ENCODE peak calls at places on chromosomes 12 and 14, in seven cellular contexts. One of them, this sample, is unnamed.

GRCh38 chr14:22397338-22397737 is 191.7 kb downstream of the DAD1 start:
- DNase-seq in H1: no peak
- DNase-seq in upper lobe of left lung: no peak
- DNase-seq in suprapubic skin: no peak
- DNase-seq in stomach: no peak
- DNase-seq in prostate gland: no peak
- DNase-seq in HCT116: no peak
- DNase-seq in this sample: no peak

GRCh38 chr14:87153391-87153790 is 839.6 kb downstream of the GALC start:
- DNase-seq in upper lobe of left lung: no peak
- DNase-seq in stomach: no peak
- DNase-seq in H1: no peak
- DNase-seq in HCT116: no peak
- DNase-seq in suprapubic skin: no peak
- DNase-seq in prostate gland: no peak
- DNase-seq in this sample: no peak

GRCh38 chr14:101062065-101062450 is 158.5 kb upstream of the RTL1 start:
- DNase-seq in H1: no peak
- DNase-seq in suprapubic skin: peak
- DNase-seq in HCT116: no peak
- DNase-seq in upper lobe of left lung: no peak
- DNase-seq in prostate gland: no peak
- DNase-seq in stomach: no peak
- DNase-seq in this sample: no peak

GRCh38 chr14:78746086-78746595 is 576.0 kb downstream of the NRXN3 start:
- DNase-seq in suprapubic skin: no peak
- DNase-seq in HCT116: no peak
- DNase-seq in stomach: no peak
- DNase-seq in prostate gland: no peak
- DNase-seq in H1: no peak
- DNase-seq in upper lobe of left lung: no peak
- DNase-seq in this sample: no peak

GRCh38 chr12:52918784-52919183 is 13.9 kb upstream of the KRT8 start:
- DNase-seq in upper lobe of left lung: no peak
- DNase-seq in prostate gland: no peak
- DNase-seq in stomach: no peak
- DNase-seq in suprapubic skin: no peak
- DNase-seq in H1: no peak
- DNase-seq in HCT116: no peak
- DNase-seq in this sample: no peak

GRCh38 chr12:55842681-55843429 is at the start of gene MMP19:
- DNase-seq in prostate gland: no peak
- DNase-seq in HCT116: no peak
- DNase-seq in suprapubic skin: peak
- DNase-seq in upper lobe of left lung: peak
- DNase-seq in stomach: no peak
- DNase-seq in H1: no peak
- DNase-seq in this sample: no peak

GRCh38 chr12:11014234-11014633 is 8.2 kb downstream of the TAS2R19 start:
- DNase-seq in H1: no peak
- DNase-seq in suprapubic skin: no peak
- DNase-seq in prostate gland: no peak
- DNase-seq in upper lobe of left lung: no peak
- DNase-seq in HCT116: no peak
- DNase-seq in stomach: no peak
- DNase-seq in this sample: no peak

GRCh38 chr14:44339256-44339655 is 167.8 kb downstream of the FSCB start:
- DNase-seq in upper lobe of left lung: no peak
- DNase-seq in HCT116: no peak
- DNase-seq in suprapubic skin: no peak
- DNase-seq in H1: no peak
- DNase-seq in stomach: no peak
- DNase-seq in prostate gland: no peak
- DNase-seq in this sample: no peak

GRCh38 chr12:6703631-6704030 is 3.0 kb upstream of the PIANP start:
- DNase-seq in HCT116: no peak
- DNase-seq in H1: peak
- DNase-seq in suprapubic skin: no peak
- DNase-seq in stomach: no peak
- DNase-seq in upper lobe of left lung: no peak
- DNase-seq in prostate gland: no peak
- DNase-seq in this sample: no peak

GRCh38 chr14:33682746-33683145 is 268.1 kb downstream of the EGLN3 start:
- DNase-seq in suprapubic skin: no peak
- DNase-seq in H1: no peak
- DNase-seq in HCT116: no peak
- DNase-seq in upper lobe of left lung: no peak
- DNase-seq in stomach: peak
- DNase-seq in prostate gland: no peak
- DNase-seq in this sample: no peak

GRCh38 chr14:92726135-92726932 is 22.1 kb downstream of the LGMN start:
- DNase-seq in stomach: peak
- DNase-seq in HCT116: peak
- DNase-seq in suprapubic skin: no peak
- DNase-seq in upper lobe of left lung: no peak
- DNase-seq in prostate gland: peak
- DNase-seq in H1: no peak
- DNase-seq in this sample: no peak

GRCh38 chr12:66050283-66050576 is 80.3 kb downstream of the LLPH start:
- DNase-seq in prostate gland: no peak
- DNase-seq in H1: no peak
- DNase-seq in stomach: no peak
- DNase-seq in suprapubic skin: no peak
- DNase-seq in HCT116: no peak
- DNase-seq in upper lobe of left lung: no peak
- DNase-seq in this sample: no peak

GRCh38 chr14:58315606-58316005 is 17.3 kb downstream of the ARID4A start:
- DNase-seq in HCT116: no peak
- DNase-seq in suprapubic skin: no peak
- DNase-seq in upper lobe of left lung: no peak
- DNase-seq in H1: no peak
- DNase-seq in prostate gland: no peak
- DNase-seq in stomach: no peak
- DNase-seq in this sample: no peak

GRCh38 chr12:54700301-54700700 is 52.1 kb upstream of the DCD start:
- DNase-seq in H1: no peak
- DNase-seq in suprapubic skin: no peak
- DNase-seq in HCT116: no peak
- DNase-seq in upper lobe of left lung: no peak
- DNase-seq in prostate gland: no peak
- DNase-seq in stomach: no peak
- DNase-seq in this sample: no peak

GRCh38 chr12:9347328-9348127 is 139.3 kb upstream of the PZP start:
- DNase-seq in HCT116: peak
- DNase-seq in stomach: no peak
- DNase-seq in prostate gland: no peak
- DNase-seq in suprapubic skin: no peak
- DNase-seq in upper lobe of left lung: no peak
- DNase-seq in H1: no peak
- DNase-seq in this sample: no peak

GRCh38 chr14:24307575-24308341 is at the start of gene CIDEB:
- DNase-seq in prostate gland: peak
- DNase-seq in HCT116: no peak
- DNase-seq in H1: peak
- DNase-seq in upper lobe of left lung: no peak
- DNase-seq in suprapubic skin: peak
- DNase-seq in stomach: peak
- DNase-seq in this sample: peak

GRCh38 chr12:105855691-105856405 is 282.9 kb downstream of the NUAK1 start:
- DNase-seq in upper lobe of left lung: no peak
- DNase-seq in prostate gland: peak
- DNase-seq in H1: no peak
- DNase-seq in stomach: no peak
- DNase-seq in suprapubic skin: no peak
- DNase-seq in HCT116: no peak
- DNase-seq in this sample: no peak

GRCh38 chr12:11824736-11825135 is 175.3 kb downstream of the ETV6 start:
- DNase-seq in H1: no peak
- DNase-seq in suprapubic skin: no peak
- DNase-seq in prostate gland: no peak
- DNase-seq in stomach: no peak
- DNase-seq in upper lobe of left lung: no peak
- DNase-seq in HCT116: no peak
- DNase-seq in this sample: no peak

GRCh38 chr12:132610051-132610759 is at the start of gene LRCOL1:
- DNase-seq in HCT116: no peak
- DNase-seq in H1: no peak
- DNase-seq in suprapubic skin: no peak
- DNase-seq in upper lobe of left lung: peak
- DNase-seq in stomach: no peak
- DNase-seq in prostate gland: no peak
- DNase-seq in this sample: no peak

GRCh38 chr14:59374048-59374447 is 91.1 kb downstream of the GPR135 start:
- DNase-seq in HCT116: no peak
- DNase-seq in stomach: no peak
- DNase-seq in suprapubic skin: no peak
- DNase-seq in H1: no peak
- DNase-seq in prostate gland: no peak
- DNase-seq in upper lobe of left lung: no peak
- DNase-seq in this sample: no peak

GRCh38 chr14:60805881-60806569 is 71.5 kb downstream of the MNAT1 start:
- DNase-seq in upper lobe of left lung: no peak
- DNase-seq in H1: no peak
- DNase-seq in HCT116: no peak
- DNase-seq in suprapubic skin: no peak
- DNase-seq in prostate gland: no peak
- DNase-seq in stomach: no peak
- DNase-seq in this sample: no peak

GRCh38 chr14:62409909-62410308 is 635.3 kb downstream of the KCNH5 start:
- DNase-seq in suprapubic skin: no peak
- DNase-seq in stomach: no peak
- DNase-seq in upper lobe of left lung: no peak
- DNase-seq in prostate gland: no peak
- DNase-seq in H1: no peak
- DNase-seq in HCT116: no peak
- DNase-seq in this sample: no peak

GRCh38 chr12:74890237-74890599 is 319.4 kb downstream of the KCNC2 start:
- DNase-seq in suprapubic skin: no peak
- DNase-seq in prostate gland: peak
- DNase-seq in stomach: no peak
- DNase-seq in HCT116: peak
- DNase-seq in H1: no peak
- DNase-seq in upper lobe of left lung: no peak
- DNase-seq in this sample: no peak

GRCh38 chr12:2405039-2405438 is 352.3 kb downstream of the CACNA1C start:
- DNase-seq in prostate gland: no peak
- DNase-seq in upper lobe of left lung: no peak
- DNase-seq in stomach: no peak
- DNase-seq in HCT116: no peak
- DNase-seq in H1: no peak
- DNase-seq in suprapubic skin: no peak
- DNase-seq in this sample: no peak

GRCh38 chr14:76976623-76977005 is 51.9 kb downstream of the IRF2BPL start:
- DNase-seq in upper lobe of left lung: no peak
- DNase-seq in H1: no peak
- DNase-seq in HCT116: no peak
- DNase-seq in stomach: no peak
- DNase-seq in suprapubic skin: no peak
- DNase-seq in prostate gland: no peak
- DNase-seq in this sample: no peak

GRCh38 chr12:8033153-8034044 is 883 bp downstream of the FOXJ2 start:
- DNase-seq in stomach: no peak
- DNase-seq in prostate gland: peak
- DNase-seq in suprapubic skin: no peak
- DNase-seq in H1: no peak
- DNase-seq in HCT116: no peak
- DNase-seq in upper lobe of left lung: no peak
- DNase-seq in this sample: peak

GRCh38 chr12:12788675-12789368 is 3.4 kb downstream of the APOLD1 start:
- DNase-seq in upper lobe of left lung: no peak
- DNase-seq in H1: peak
- DNase-seq in prostate gland: peak
- DNase-seq in HCT116: peak
- DNase-seq in stomach: peak
- DNase-seq in suprapubic skin: no peak
- DNase-seq in this sample: no peak

GRCh38 chr14:42555365-42555764 is 948.7 kb downstream of the LRFN5 start:
- DNase-seq in stomach: no peak
- DNase-seq in H1: no peak
- DNase-seq in HCT116: no peak
- DNase-seq in suprapubic skin: no peak
- DNase-seq in prostate gland: no peak
- DNase-seq in upper lobe of left lung: no peak
- DNase-seq in this sample: no peak

GRCh38 chr12:115956674-115957073 is 320.8 kb downstream of the MED13L start:
- DNase-seq in H1: no peak
- DNase-seq in upper lobe of left lung: no peak
- DNase-seq in stomach: no peak
- DNase-seq in HCT116: no peak
- DNase-seq in prostate gland: no peak
- DNase-seq in suprapubic skin: no peak
- DNase-seq in this sample: no peak

GRCh38 chr12:95942532-95943230 is at the start of gene CCDC38:
- DNase-seq in stomach: peak
- DNase-seq in upper lobe of left lung: peak
- DNase-seq in prostate gland: peak
- DNase-seq in HCT116: peak
- DNase-seq in suprapubic skin: peak
- DNase-seq in H1: peak
- DNase-seq in this sample: peak
- TF ChIP-seq POLR2A in stomach: no peak
- TF ChIP-seq POLR2A in upper lobe of left lung: no peak
- TF ChIP-seq POLR2A in prostate gland: no peak
- TF ChIP-seq POLR2A in HCT116: peak
- TF ChIP-seq POLR2A in suprapubic skin: no peak
- TF ChIP-seq POLR2A in H1: no peak
- TF ChIP-seq POLR2A in this sample: no peak

GRCh38 chr14:105432657-105433056 is 13.0 kb downstream of the MTA1 start:
- DNase-seq in HCT116: no peak
- DNase-seq in H1: no peak
- DNase-seq in prostate gland: no peak
- DNase-seq in upper lobe of left lung: no peak
- DNase-seq in stomach: no peak
- DNase-seq in suprapubic skin: no peak
- DNase-seq in this sample: no peak
- TF ChIP-seq POLR2AphosphoS5 in HCT116: no peak
- TF ChIP-seq POLR2AphosphoS5 in H1: no peak
- TF ChIP-seq POLR2AphosphoS5 in prostate gland: no peak
- TF ChIP-seq POLR2AphosphoS5 in upper lobe of left lung: no peak
- TF ChIP-seq POLR2AphosphoS5 in stomach: no peak
- TF ChIP-seq POLR2AphosphoS5 in suprapubic skin: no peak
- TF ChIP-seq POLR2AphosphoS5 in this sample: no peak

GRCh38 chr14:104688505-104688754 is 988 bp upstream of the INF2 start:
- DNase-seq in suprapubic skin: no peak
- DNase-seq in H1: no peak
- DNase-seq in upper lobe of left lung: peak
- DNase-seq in HCT116: no peak
- DNase-seq in stomach: no peak
- DNase-seq in prostate gland: no peak
- DNase-seq in this sample: no peak
- TF ChIP-seq POLR2A in suprapubic skin: no peak
- TF ChIP-seq POLR2A in H1: no peak
- TF ChIP-seq POLR2A in upper lobe of left lung: no peak
- TF ChIP-seq POLR2A in HCT116: no peak
- TF ChIP-seq POLR2A in stomach: no peak
- TF ChIP-seq POLR2A in prostate gland: no peak
- TF ChIP-seq POLR2A in this sample: no peak

DNA sequence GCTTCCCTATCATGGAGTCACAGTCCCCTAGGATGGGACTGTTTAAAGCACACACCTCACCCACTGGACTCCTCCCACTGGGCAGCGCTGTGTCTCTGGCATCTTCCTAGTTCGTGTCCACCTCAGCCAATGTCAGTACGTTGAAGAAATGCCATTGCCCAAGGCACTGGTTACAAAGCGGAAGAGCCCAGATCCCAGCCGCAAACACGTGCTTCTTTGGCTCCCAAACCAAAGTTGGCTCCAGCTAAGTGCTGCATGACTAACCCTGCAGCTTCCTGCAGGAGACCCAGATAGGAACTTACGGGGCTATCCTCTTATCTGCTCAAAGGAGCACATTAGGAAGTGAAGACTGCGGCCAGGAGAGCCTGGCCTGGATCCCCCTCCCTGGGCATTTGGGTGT is 9.3 kb downstream of the SYNE3 start:
- DNase-seq in suprapubic skin: peak
- DNase-seq in HCT116: no peak
- DNase-seq in upper lobe of left lung: no peak
- DNase-seq in prostate gland: peak
- DNase-seq in stomach: peak
- DNase-seq in H1: no peak
- DNase-seq in this sample: no peak
- TF ChIP-seq POLR2AphosphoS5 in suprapubic skin: peak
- TF ChIP-seq POLR2AphosphoS5 in HCT116: no peak
- TF ChIP-seq POLR2AphosphoS5 in upper lobe of left lung: peak
- TF ChIP-seq POLR2AphosphoS5 in prostate gland: peak
- TF ChIP-seq POLR2AphosphoS5 in stomach: peak
- TF ChIP-seq POLR2AphosphoS5 in H1: no peak
- TF ChIP-seq POLR2AphosphoS5 in this sample: no peak